ENCODE peak calls at places on chromosomes 13 and 19, in eight cellular contexts. X is heart right ventricle, W is OCI-LY7, M is fibroblast of lung, U is left ventricle myocardium inferior, A is upper lobe of right lung, G is esophagus squamous epithelium, P is mammary epithelial cell. T is an unnamed sample. For H3K4me1, the result is how much of the 10 kb centered on the place peaks cover.

GRCh38 chr19:51514866-51515481 is 13.4 kb upstream of the SIGLEC12 start:
- DNase-seq in W (peak), X (no peak), M (peak), G (no peak), P (peak), A (no peak), U (no peak), T (no peak)

GRCh38 chr19:12886943-12887747 is at the start of gene KLF1:
- DNase-seq in M (no peak), G (no peak), U (no peak), A (no peak), P (no peak), X (no peak), W (no peak), T (no peak)

GRCh38 chr13:83765796-83766195 is 116.5 kb downstream of the SLITRK1 start:
- DNase-seq in P (no peak), W (no peak), A (no peak), U (no peak), M (no peak), X (no peak), G (no peak), T (no peak)

GRCh38 chr13:28659611-28659970 is 661 bp downstream of the POMP start:
- DNase-seq in W (no peak), G (no peak), P (peak), M (peak), A (no peak), U (no peak), X (no peak), T (no peak)

GRCh38 chr13:41917641-41918040 is 43.3 kb downstream of the VWA8 start:
- DNase-seq in G (no peak), A (no peak), P (peak), W (peak), U (no peak), X (no peak), M (peak), T (no peak)

GRCh38 chr13:50129065-50129922 is 114.0 kb downstream of the KCNRG start:
- DNase-seq in U (peak), G (no peak), A (no peak), X (no peak), M (no peak), W (peak), P (no peak), T (peak)

GRCh38 chr13:113644800-113645199 is 13.2 kb downstream of the ATP4B start:
- DNase-seq in M (no peak), X (no peak), W (no peak), G (no peak), A (no peak), U (no peak), P (no peak), T (no peak)

GRCh38 chr13:99968521-99969367 is 2.8 kb downstream of the ZIC5 start:
- DNase-seq in U (no peak), G (no peak), P (no peak), W (no peak), M (no peak), A (no peak), X (no peak), T (no peak)

GRCh38 chr19:28737021-28737525 is 475.9 kb downstream of the UQCRFS1 start:
- DNase-seq in M (peak), A (no peak), U (no peak), G (no peak), P (peak), W (peak), X (no peak), T (no peak)

GRCh38 chr19:15418112-15418587 is 638 bp downstream of the AKAP8L start:
- DNase-seq in P (no peak), X (peak), A (no peak), W (no peak), U (no peak), G (no peak), M (peak), T (no peak)

GRCh38 chr19:3669134-3669436 is 31.2 kb downstream of the PIP5K1C start:
- DNase-seq in A (no peak), P (no peak), U (no peak), X (no peak), M (no peak), G (no peak), W (no peak), T (no peak)
- H3K4me1 ChIP-seq in A (under half), P (under half), U (half or more), X (half or more), M (under half), G (under half), W (under half), T (under half)

GRCh38 chr19:4707956-4708650 is 15.5 kb downstream of the DPP9 start:
- DNase-seq in A (no peak), W (no peak), M (peak), G (no peak), X (peak), P (peak), U (peak), T (no peak)
- H3K4me1 ChIP-seq in A (under half), W (under half), M (under half), G (under half), X (under half), P (half or more), U (half or more), T (under half)

DNA sequence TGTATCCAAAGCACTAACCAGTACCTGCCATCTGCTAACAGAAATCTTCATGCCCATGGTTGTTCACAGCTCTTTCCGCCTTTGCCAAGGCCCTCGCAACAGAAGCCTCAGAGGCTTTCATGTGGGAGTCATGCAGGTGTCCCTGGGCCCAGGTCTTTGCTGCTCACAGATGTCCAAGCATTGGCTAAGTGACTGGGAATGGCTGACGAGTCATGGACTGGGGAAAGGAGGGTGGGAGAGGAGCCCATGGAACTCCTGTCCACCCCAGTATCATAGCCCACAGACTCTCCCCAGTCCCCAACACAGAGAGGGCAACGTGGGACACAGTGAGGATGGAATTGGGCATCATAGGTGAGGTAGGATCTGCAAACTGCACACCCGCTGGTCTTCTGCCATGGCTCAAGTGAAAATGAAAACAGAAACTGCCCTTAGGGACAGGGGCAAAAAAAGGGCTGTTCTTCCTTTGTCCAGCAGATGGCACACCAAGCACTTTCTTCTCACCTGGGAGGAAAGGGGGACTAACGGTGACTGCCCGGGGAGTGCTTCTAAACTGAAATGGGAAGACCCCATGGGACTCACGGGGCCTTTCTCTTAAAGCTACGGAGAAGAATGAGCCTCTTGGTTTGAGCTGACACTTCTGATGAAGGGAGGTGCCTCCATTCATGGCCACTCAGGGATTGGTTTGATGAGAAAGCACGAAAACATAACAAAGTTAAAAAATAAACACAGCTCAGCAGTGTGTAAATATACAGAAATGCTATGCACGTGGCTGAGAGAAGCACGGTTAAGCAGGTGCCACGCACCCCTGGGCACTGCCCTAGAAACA is 11.1 kb upstream of the DHRS12 start:
- DNase-seq in W (peak), M (peak), P (peak), G (no peak), U (peak), X (peak), A (no peak), T (no peak)
- H3K4me1 ChIP-seq in W (half or more), M (under half), P (under half), G (under half), U (under half), X (under half), A (under half), T (under half)

GRCh38 chr19:18975864-18976263 is 34.8 kb upstream of the HOMER3 start:
- DNase-seq in X (no peak), A (no peak), M (no peak), W (no peak), P (no peak), G (no peak), U (no peak), T (no peak)

GRCh38 chr19:18969953-18970659 is 29.1 kb upstream of the HOMER3 start:
- DNase-seq in M (no peak), W (no peak), G (no peak), U (no peak), A (no peak), P (peak), X (no peak), T (no peak)

GRCh38 chr19:18975011-18975410 is 34.0 kb upstream of the HOMER3 start:
- DNase-seq in A (no peak), W (no peak), P (peak), U (no peak), X (no peak), G (no peak), M (no peak), T (no peak)

GRCh38 chr19:18972851-18973250 is 31.8 kb upstream of the HOMER3 start:
- DNase-seq in X (no peak), M (no peak), P (no peak), A (no peak), W (no peak), G (no peak), U (no peak), T (no peak)

GRCh38 chr19:18972301-18972831 is 31.3 kb upstream of the HOMER3 start:
- DNase-seq in X (no peak), G (no peak), W (no peak), M (peak), U (no peak), P (no peak), A (no peak), T (no peak)
- H3K4me1 ChIP-seq in X (under half), G (under half), W (under half), M (under half), U (under half), P (under half), A (under half), T (under half)

GRCh38 chr13:40660270-40660669 is 6.2 kb downstream of the FOXO1 start:
- DNase-seq in W (no peak), M (no peak), X (no peak), G (no peak), U (no peak), A (no peak), P (no peak), T (no peak)
- H3K4me1 ChIP-seq in W (half or more), M (under half), X (half or more), G (under half), U (half or more), A (under half), P (under half), T (under half)

GRCh38 chr19:45781282-45782161 is 768 bp downstream of the DMPK start:
- DNase-seq in U (no peak), A (no peak), W (no peak), X (no peak), G (no peak), P (peak), M (no peak), T (peak)

GRCh38 chr19:45785097-45785496 is 2.8 kb upstream of the DMPK start:
- DNase-seq in G (no peak), P (no peak), X (no peak), A (no peak), U (no peak), W (no peak), M (no peak), T (no peak)

GRCh38 chr19:45782162-45782623 is at the start of gene DMPK:
- DNase-seq in A (no peak), M (no peak), U (peak), P (peak), W (no peak), X (peak), G (no peak), T (peak)

GRCh38 chr19:45784096-45784495 is 1.8 kb upstream of the DMPK start:
- DNase-seq in A (no peak), M (no peak), G (no peak), W (no peak), P (no peak), U (no peak), X (no peak), T (no peak)

DNA sequence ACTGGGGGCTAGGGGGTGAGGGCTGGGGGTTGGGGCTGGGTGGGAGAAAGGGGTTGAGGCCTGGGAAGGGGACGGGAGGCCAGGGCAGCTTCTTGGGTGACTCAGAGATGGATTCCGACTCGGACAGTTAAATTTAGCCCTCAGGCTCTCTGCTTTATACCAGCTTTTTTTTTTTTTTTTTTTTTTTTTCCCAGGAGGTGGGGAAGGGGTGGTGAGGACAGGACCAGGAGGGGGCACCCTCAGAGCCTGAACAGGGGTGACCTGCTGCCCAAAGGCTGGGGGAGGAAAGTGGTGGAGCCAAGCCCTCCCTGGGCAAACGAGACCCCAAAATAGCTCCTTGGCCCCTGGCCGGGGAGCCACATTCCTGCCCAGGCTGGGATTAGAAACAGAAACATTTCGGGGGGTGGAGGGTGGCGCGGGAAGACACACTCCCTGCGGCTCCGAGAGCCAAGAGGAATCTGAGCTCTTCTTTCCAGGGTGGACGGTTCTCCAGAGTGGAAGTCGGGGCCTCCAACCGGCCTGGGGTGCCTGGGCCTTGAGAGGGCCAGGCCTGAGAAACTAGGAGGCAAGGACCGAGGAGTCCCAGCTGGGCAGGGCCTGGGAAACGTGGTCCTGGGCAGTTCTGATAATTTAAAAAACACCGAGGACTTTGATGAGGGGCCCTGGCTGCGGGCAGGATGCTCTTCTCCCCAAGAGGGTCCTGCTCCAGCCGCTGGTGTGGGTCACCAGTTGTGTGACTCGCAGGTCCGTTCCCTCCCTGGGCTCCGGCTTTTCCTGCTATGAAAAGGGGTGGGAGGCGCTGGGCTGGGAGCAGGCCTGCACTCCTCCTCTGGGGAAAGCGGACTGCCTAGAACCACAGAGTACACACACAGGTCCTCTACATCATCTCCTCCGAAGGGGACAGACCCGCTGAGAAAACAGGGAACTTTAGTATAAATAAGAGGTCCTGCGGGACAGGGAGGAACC is 813 bp upstream of the DMPK start:
- DNase-seq in M (peak), G (no peak), X (peak), A (no peak), U (peak), P (peak), W (no peak), T (peak)
- H3K4me1 ChIP-seq in M (under half), G (half or more), X (under half), A (under half), U (half or more), P (under half), W (under half), T (under half)

DNA sequence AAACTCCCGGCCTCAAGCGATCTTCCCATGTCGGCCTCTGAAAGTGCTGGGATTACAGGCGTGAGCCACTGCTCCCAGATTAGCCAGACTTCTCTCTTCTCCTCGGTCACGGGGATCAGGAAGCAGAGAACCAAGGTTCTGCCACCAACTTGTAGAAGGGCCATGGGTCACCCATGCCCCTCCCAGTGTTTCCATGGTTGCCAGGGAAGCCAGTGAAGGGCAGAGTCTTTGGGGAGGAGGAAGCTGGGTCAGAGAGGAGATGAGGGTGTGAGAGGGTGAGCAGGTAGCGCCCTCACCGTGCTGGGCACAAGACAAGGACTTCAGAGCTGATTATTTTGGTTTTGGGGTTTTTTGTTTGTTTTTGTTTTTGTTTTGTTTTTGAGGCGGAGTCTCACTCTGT is 77.1 kb downstream of the GNG7 start:
- DNase-seq in A (peak), W (no peak), M (no peak), U (peak), X (peak), P (no peak), G (no peak), T (no peak)
- H3K4me1 ChIP-seq in A (under half), W (half or more), M (under half), U (under half), X (under half), P (under half), G (under half), T (under half)